ENCODE peak calls at places on chromosomes 12 and 14, in five cellular contexts. E is A549, R is K562, T is IMR-90, H is GM12878. Y is an unnamed sample.

GRCh38 chr14:92649934-92650545 is 98.4 kb downstream of the LGMN start:
- DNase-seq in E (no peak), R (no peak), T (peak), H (no peak), Y (no peak)

GRCh38 chr14:68482018-68482417 is 310.8 kb downstream of the ZFP36L1 start:
- DNase-seq in E (no peak), R (no peak), T (no peak), H (no peak), Y (no peak)

GRCh38 chr12:42364692-42365091 is 38.7 kb downstream of the PPHLN1 start:
- DNase-seq in E (no peak), R (no peak), T (no peak), H (no peak), Y (no peak)

GRCh38 chr12:43109626-43110345 is 442.2 kb downstream of the ADAMTS20 start:
- DNase-seq in E (no peak), R (no peak), T (no peak), H (no peak), Y (no peak)

GRCh38 chr12:99957866-99958466 is 26.8 kb downstream of the ANKS1B start:
- DNase-seq in E (no peak), R (no peak), T (no peak), H (no peak), Y (no peak)

GRCh38 chr14:95614335-95614734 is 71.9 kb upstream of the TCL1B start:
- DNase-seq in E (peak), R (no peak), T (no peak), H (peak), Y (no peak)

GRCh38 chr12:124684971-124685688 is 117.7 kb upstream of the NCOR2 start:
- DNase-seq in E (no peak), R (no peak), T (peak), H (no peak), Y (no peak)

GRCh38 chr12:5518584-5519365 is 86.9 kb downstream of the NTF3 start:
- DNase-seq in E (no peak), R (no peak), T (no peak), H (no peak), Y (no peak)

GRCh38 chr14:21104448-21105060 is 3.7 kb downstream of the TMEM253 start:
- DNase-seq in E (peak), R (peak), T (peak), H (no peak), Y (peak)

GRCh38 chr12:123063535-123063934 is 83.1 kb downstream of the ARL6IP4 start:
- DNase-seq in E (peak), R (peak), T (peak), H (no peak), Y (peak)

GRCh38 chr12:14567311-14568195 is at the start of gene PLBD1:
- DNase-seq in E (peak), R (peak), T (no peak), H (no peak), Y (peak)

GRCh38 chr14:95140060-95140858 is 17.1 kb downstream of the DICER1 start:
- DNase-seq in E (no peak), R (no peak), T (peak), H (no peak), Y (no peak)

GRCh38 chr14:85527458-85527857 is 2.5 kb upstream of the FLRT2 start:
- DNase-seq in E (no peak), R (no peak), T (no peak), H (no peak), Y (no peak)

GRCh38 chr14:85528882-85529585 is 910 bp upstream of the FLRT2 start:
- DNase-seq in E (peak), R (no peak), T (peak), H (no peak), Y (no peak)

GRCh38 chr14:85529803-85530574 is at the start of gene FLRT2:
- DNase-seq in E (peak), R (no peak), T (peak), H (no peak), Y (no peak)

GRCh38 chr14:85527006-85527405 is 2.9 kb upstream of the FLRT2 start:
- DNase-seq in E (peak), R (no peak), T (peak), H (no peak), Y (no peak)

GRCh38 chr14:85528080-85528881 is 1.7 kb upstream of the FLRT2 start:
- DNase-seq in E (peak), R (no peak), T (peak), H (no peak), Y (no peak)
- TF ChIP-seq CTCF in E (peak), R (no peak), T (peak), H (no peak), Y (peak)

GRCh38 chr12:127929172-127929571 is 337.8 kb upstream of the TMEM132C start:
- DNase-seq in E (no peak), R (no peak), T (no peak), H (no peak), Y (no peak)

GRCh38 chr12:127928178-127928577 is 338.8 kb upstream of the TMEM132C start:
- DNase-seq in E (no peak), R (no peak), T (no peak), H (no peak), Y (no peak)

GRCh38 chr12:127923501-127923900 is 343.5 kb upstream of the TMEM132C start:
- DNase-seq in E (no peak), R (no peak), T (no peak), H (no peak), Y (no peak)

GRCh38 chr12:127928615-127929014 is 338.4 kb upstream of the TMEM132C start:
- DNase-seq in E (no peak), R (no peak), T (no peak), H (no peak), Y (no peak)

DNA sequence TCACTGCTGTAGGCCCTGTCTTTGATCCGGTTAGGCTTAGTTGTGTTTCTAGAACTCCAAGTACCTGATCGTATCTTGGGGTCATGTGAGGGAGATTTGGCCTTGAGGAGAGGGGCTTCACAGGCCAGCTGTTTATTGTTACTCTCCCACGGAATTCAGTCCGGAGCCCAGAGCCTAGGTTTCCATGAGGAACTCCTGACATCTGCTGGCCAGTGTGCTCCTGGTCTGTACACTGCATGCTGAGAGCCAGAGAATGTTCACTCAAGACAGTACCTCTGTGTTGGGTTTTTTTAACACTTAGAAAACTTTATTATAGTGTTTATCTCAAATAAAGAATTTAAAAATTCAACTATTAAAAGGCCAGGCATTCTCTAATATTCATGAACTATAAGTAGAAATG is 341.0 kb upstream of the TMEM132C start:
- DNase-seq in E (peak), R (no peak), T (no peak), H (no peak), Y (peak)
- TF ChIP-seq RCOR1 in E (no peak), R (no peak), T (no peak), H (no peak), Y (no peak)

GRCh38 chr12:52407918-52408317 is 1.8 kb upstream of the KRT82 start:
- DNase-seq in E (peak), R (no peak), T (no peak), H (no peak), Y (no peak)
- TF ChIP-seq CTCF in E (no peak), R (peak), T (no peak), H (no peak), Y (no peak)

GRCh38 chr14:57879516-57879915 is 13.6 kb upstream of the SLC35F4 start:
- DNase-seq in E (no peak), R (no peak), T (no peak), H (no peak), Y (no peak)

GRCh38 chr14:57889245-57889644 is 23.4 kb upstream of the SLC35F4 start:
- DNase-seq in E (no peak), R (no peak), T (no peak), H (no peak), Y (no peak)

GRCh38 chr14:57883061-57883460 is 17.2 kb upstream of the SLC35F4 start:
- DNase-seq in E (no peak), R (no peak), T (no peak), H (no peak), Y (no peak)

DNA sequence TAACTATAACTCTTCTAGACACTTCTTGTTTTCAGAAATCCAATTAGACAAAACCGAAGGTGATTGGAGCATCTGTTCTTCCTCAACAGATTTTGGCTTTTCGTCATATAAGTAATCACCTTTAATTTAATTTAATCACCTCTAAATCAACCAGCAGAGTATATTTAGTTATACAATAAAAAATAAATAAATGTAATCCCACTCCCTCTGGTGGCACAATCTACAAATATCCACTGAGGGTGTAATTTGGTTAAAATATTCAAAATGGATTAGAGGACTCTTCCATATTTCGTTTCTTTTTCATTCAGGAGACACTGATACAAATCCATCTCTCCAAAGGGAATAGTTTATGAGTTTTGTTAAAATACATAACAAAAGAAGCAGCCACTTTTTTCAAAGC is 18.3 kb upstream of the SLC35F4 start:
- DNase-seq in E (no peak), R (no peak), T (no peak), H (no peak), Y (no peak)
- TF ChIP-seq RCOR1 in E (no peak), R (no peak), T (no peak), H (no peak), Y (no peak)

DNA sequence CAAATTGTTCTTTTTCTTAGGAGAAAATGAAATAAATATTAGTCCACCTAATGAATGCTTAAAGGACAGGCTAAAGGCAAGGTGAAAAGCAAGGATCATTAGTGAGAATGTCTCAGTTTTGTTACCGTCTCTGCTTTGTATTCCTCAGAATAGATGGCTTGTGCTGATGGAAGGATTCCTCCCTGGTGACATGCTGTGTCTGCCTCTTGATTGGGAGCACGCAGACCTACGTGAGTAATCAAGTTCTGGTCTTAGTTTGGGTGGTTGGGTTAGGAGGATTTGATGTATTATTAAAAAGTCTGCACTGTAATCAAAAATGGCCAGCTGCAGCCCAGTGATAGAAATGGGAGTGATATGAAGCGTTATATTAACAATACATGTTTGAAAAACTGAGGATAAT is 78.8 kb upstream of the RTL1 start:
- DNase-seq in E (peak), R (no peak), T (no peak), H (no peak), Y (no peak)
- TF ChIP-seq CTCF in E (no peak), R (no peak), T (no peak), H (no peak), Y (no peak)

GRCh38 chr12:8445731-8446130 is 10.0 kb upstream of the CLEC6A start:
- DNase-seq in E (no peak), R (no peak), T (no peak), H (no peak), Y (no peak)

GRCh38 chr12:8452976-8453616 is 2.7 kb upstream of the CLEC6A start:
- DNase-seq in E (no peak), R (no peak), T (no peak), H (no peak), Y (no peak)

GRCh38 chr12:8446642-8447547 is 8.9 kb upstream of the CLEC6A start:
- DNase-seq in E (no peak), R (no peak), T (no peak), H (no peak), Y (no peak)

GRCh38 chr12:8452036-8452435 is 3.7 kb upstream of the CLEC6A start:
- DNase-seq in E (no peak), R (no peak), T (no peak), H (no peak), Y (no peak)

GRCh38 chr12:8449293-8449944 is 6.3 kb upstream of the CLEC6A start:
- DNase-seq in E (no peak), R (no peak), T (no peak), H (peak), Y (no peak)
- TF ChIP-seq RCOR1 in E (no peak), R (no peak), T (no peak), H (no peak), Y (no peak)

Y was measured in SK-N-SH.